ENCODE peak calls at places on chromosome 19, in four cellular contexts. J, L, E and P are unnamed samples.

GRCh38 chr19:13633109-13633508 is 126.8 kb upstream of the CACNA1A start:
- DNase-seq in J (no peak), L (no peak), E (no peak), P (peak)

GRCh38 chr19:37999309-38000213 is 92.6 kb downstream of the SIPA1L3 start:
- DNase-seq in E (no peak), J (peak), L (no peak), P (no peak)

GRCh38 chr19:43503501-43504425 is 783 bp downstream of the PHLDB3 start:
- DNase-seq in E (peak), L (peak), J (peak), P (peak)

GRCh38 chr19:43430142-43430710 is 15.5 kb downstream of the TEX101 start:
- DNase-seq in E (no peak), L (no peak), J (no peak), P (no peak)

GRCh38 chr19:57620673-57621348 is 6.8 kb downstream of the ZNF134 start:
- DNase-seq in L (no peak), J (no peak), E (no peak), P (no peak)

GRCh38 chr19:3577741-3578344 is 5.1 kb downstream of the HMG20B start:
- DNase-seq in E (peak), L (no peak), J (no peak), P (no peak)

GRCh38 chr19:46990998-46991676 is 28.5 kb upstream of the NPAS1 start:
- DNase-seq in J (peak), E (peak), L (peak), P (peak)

GRCh38 chr19:343941-344624 is 513 bp downstream of the MIER2 start:
- DNase-seq in J (no peak), L (no peak), E (peak), P (no peak)

DNA sequence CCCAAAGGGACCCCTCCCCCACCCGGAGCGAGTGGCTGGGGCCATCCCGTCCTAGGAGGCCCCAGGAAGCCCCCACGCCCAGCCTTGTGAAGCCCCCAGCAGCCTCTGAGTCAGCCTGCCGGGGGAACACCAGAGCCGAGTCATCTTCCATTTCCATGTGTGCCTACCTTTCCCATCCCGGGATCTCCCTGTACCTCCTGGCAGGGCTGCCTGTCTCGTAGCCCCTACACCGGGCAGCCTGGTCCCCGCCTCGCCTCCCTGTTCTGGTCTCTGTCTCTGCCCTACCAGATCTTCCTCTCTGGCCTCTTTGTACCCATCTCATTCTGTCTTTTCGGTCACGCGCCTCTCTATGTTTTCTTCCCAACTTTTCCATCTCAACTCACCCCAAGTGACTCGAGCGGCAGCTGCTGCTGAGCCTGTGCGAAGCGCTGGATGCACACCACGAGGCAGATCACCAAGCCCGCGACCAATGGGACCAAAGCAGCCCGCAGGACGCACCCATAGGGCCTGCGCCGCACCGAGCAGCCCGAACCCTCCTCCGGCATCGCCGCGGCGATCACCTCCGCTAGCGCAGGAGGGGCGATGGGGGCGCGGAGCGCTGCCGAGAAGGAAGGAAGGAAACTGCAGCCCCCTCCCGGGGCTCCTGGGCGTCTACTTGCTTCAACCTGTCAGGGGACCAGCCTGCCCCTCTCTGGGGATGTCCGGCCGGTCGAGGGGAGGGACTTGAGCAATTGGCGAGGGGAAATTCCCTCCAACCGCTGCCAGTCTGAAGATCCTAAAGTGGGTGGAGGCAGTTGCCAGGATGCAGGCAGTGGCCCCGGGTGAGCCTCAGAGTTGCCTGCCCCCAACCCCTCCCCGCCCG is at the start of gene CD70:
- DNase-seq in L (no peak), J (no peak), E (no peak), P (peak)
- TF ChIP-seq JUND in L (no peak), J (no peak), E (no peak), P (no peak)

DNA sequence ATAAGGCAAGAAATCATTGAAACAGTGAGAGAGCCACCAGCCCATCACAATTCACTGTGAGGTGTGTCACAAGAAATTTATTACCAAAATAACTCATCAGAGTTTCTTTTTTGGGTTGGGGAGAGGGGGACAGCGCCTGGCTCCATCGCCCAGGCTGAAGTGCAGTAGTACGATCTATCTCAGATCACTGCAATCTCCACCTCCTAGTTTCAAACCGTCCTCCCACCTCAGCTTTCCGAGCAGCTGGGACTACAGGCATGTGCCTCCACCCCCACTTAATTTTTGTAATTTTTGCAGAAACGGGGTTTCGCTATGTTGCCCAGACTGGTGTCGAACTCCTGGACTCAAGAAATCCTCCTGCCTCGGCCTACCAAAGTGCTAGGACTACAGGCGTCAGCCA is 3.6 kb downstream of the IFNL1 start:
- DNase-seq in L (no peak), J (no peak), E (no peak), P (no peak)
- TF ChIP-seq JUND in L (no peak), J (no peak), E (no peak), P (no peak)

DNA sequence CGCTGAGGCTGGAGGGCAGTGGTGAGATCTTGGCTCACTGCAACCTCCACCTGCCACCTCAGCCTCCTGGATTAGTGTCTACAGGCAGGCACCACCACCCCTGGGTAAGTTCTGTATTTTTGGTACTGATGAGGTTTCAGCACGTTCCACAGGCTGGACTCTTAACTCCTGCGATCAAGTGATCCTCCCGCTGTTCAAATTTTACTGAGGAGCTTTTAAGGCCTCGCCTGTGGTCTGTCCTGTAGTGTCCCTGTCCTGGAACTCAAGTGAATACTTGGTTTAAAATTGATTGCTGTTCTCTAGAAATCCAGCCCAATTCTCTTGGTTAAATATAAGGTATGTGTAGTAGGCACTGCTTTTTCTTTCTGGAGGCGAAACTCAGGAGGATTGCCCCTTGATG is 65.2 kb downstream of the DPRX start:
- DNase-seq in E (no peak), L (no peak), J (no peak), P (no peak)
- TF ChIP-seq JUND in E (no peak), L (no peak), J (no peak), P (no peak)

GRCh38 chr19:10424011-10424637 is 3.8 kb downstream of the PDE4A start:
- DNase-seq in L (no peak), E (peak), J (no peak), P (peak)
- TF ChIP-seq JUND in L (no peak), E (no peak), J (no peak), P (no peak)